ENCODE peak calls at places on chromosomes 16 and 17, in four cellular contexts. K is fibroblast of lung, L is mesenchymal stem cell, R is A549. E is an unnamed sample.

GRCh38 chr16:81551821-81552304 is 107.3 kb downstream of the CMIP start:
- DNase-seq in K (peak), L (peak), R (no peak), E (no peak)

GRCh38 chr17:61409301-61410099 is 9.9 kb downstream of the TBX2 start:
- DNase-seq in K (peak), L (peak), R (peak), E (peak)

GRCh38 chr17:30091771-30092170 is 24.8 kb upstream of the NSRP1 start:
- DNase-seq in L (peak), K (peak), R (peak), E (no peak)

GRCh38 chr17:13650096-13650675 is 48.5 kb upstream of the HS3ST3A1 start:
- DNase-seq in L (peak), K (no peak), R (no peak), E (no peak)

GRCh38 chr17:71084219-71084618 is 914.9 kb downstream of the KCNJ2 start:
- DNase-seq in L (peak), R (peak), K (no peak), E (peak)

GRCh38 chr17:54426287-54426886 is 474.3 kb upstream of the TOM1L1 start:
- DNase-seq in K (no peak), L (no peak), R (peak), E (peak)

GRCh38 chr17:12620200-12620720 is 45.4 kb upstream of the MYOCD start:
- DNase-seq in R (peak), K (peak), L (peak), E (no peak)

GRCh38 chr16:15950167-15950854 is 895 bp downstream of the ABCC1 start:
- DNase-seq in R (no peak), L (peak), K (peak), E (peak)

GRCh38 chr16:73202176-73202729 is 154.3 kb upstream of the ZFHX3 start:
- DNase-seq in L (no peak), K (peak), R (peak), E (no peak)

GRCh38 chr17:66533572-66533971 is 231.2 kb downstream of the PRKCA start:
- DNase-seq in K (peak), R (no peak), L (peak), E (peak)

DNA sequence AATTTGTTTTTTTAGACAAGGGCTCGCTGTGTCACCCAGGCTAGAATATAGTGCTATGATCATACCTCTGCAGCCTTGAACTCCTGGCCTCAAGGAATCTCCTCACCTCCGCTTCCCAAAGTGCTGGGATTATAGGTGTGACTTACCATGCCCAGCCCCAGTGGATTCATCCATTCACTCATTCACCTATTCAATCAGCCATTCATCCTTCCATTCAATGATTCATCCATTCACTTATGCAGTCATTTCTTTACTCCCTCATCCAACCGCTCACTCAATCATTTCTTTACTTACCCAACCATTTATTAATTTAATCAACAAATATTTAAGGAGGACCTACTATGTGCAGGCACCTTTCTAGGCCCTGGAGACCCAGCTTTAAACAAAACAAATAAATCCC is 25.7 kb downstream of the DEXI start:
- DNase-seq in R (no peak), L (no peak), K (no peak), E (no peak)
- H3K4me2 ChIP-seq in R (no peak), L (no peak), K (no peak), E (no peak)

GRCh38 chr17:82354804-82355308 is 4.2 kb upstream of the TEX19 start:
- DNase-seq in R (no peak), L (no peak), K (no peak), E (no peak)

GRCh38 chr17:82356028-82356427 is 3.0 kb upstream of the TEX19 start:
- DNase-seq in K (peak), R (no peak), L (no peak), E (no peak)

GRCh38 chr17:82358467-82359350 is at the start of gene TEX19:
- DNase-seq in K (no peak), L (peak), R (peak), E (peak)

GRCh38 chr17:82357394-82357793 is 1.7 kb upstream of the TEX19 start:
- DNase-seq in L (no peak), K (no peak), R (no peak), E (no peak)

DNA sequence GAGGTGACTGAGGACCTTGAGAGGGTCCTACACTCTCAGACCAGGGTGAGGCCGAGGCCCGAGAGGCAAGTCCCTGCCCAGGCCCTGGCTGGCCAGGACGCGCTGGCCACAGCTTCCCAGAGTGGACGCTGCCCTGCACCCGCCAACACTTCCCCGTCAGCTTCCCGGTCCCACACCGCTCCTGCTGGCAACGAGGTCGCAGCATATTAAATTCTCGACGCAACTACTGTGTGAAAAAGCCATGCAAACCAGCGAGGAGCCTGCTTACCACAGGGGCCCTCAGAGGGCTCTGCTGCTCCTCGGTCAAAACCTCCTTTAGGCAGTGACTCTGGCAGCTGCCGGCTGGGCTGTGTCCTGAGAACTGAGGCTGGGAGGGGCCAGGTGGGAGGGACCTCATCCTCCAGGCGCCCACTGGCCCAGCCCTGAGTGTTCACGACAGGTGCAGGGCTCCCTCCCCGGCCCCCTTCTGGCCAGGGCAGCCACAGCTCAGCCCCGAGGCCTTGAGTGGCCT is 2.1 kb upstream of the TEX19 start:
- DNase-seq in L (no peak), K (no peak), R (no peak), E (peak)
- H3K4me2 ChIP-seq in L (no peak), K (no peak), R (no peak), E (no peak)

GRCh38 chr17:34442387-34443111 is 79.5 kb upstream of the CCL1 start:
- DNase-seq in K (no peak), L (no peak), R (no peak), E (no peak)
- H3K4me2 ChIP-seq in K (no peak), L (no peak), R (no peak), E (no peak)

GRCh38 chr17:40320771-40321501 is 12.0 kb downstream of the RARA start:
- DNase-seq in R (no peak), L (no peak), K (no peak), E (no peak)
- H3K4me2 ChIP-seq in R (peak), L (peak), K (peak), E (peak)

GRCh38 chr17:50536683-50537646 is 4.4 kb downstream of the EPN3 start:
- DNase-seq in K (no peak), R (no peak), L (no peak), E (no peak)
- H3K4me2 ChIP-seq in K (no peak), R (no peak), L (no peak), E (no peak)

DNA sequence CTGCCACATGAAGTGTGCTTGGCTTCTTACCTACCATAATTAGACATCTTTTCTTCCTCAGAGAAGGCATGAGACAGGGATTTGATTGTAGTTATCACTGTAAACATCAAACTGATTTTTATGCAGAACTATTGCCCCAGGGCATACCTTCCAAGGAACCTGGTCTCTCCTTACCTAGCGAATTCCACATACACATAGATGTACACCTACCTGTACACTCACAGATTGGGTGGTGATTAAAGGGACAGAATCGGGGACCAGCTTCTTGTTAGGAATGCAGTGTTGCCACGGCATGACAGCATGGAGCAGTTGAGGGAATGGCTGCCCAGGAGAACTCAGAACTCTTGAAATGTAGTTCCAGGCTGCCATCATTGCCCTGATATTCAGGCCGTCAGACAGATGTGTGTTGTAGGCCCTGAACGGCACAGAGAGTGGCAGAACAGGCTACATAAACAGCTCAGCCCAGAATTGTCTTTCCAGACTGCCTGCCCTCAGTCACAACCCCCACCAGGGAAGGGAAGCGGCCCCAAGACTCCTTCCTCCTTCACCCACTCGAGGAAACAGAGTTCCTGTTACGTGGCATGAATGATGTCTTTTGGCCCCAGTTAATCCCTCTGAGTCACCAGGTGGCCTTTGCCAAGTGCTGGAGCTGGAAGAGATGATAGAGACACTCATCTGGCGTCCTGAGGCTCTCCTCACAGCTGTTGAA is 17.8 kb upstream of the NAGLU start:
- DNase-seq in R (peak), K (peak), L (peak), E (no peak)
- H3K4me2 ChIP-seq in R (peak), K (peak), L (no peak), E (no peak)

GRCh38 chr16:28549301-28549899 is 4.3 kb upstream of the SGF29 start:
- DNase-seq in K (peak), R (peak), L (peak), E (peak)
- H3K4me2 ChIP-seq in K (no peak), R (peak), L (no peak), E (no peak)

GRCh38 chr16:3797473-3797872 is 80.1 kb upstream of the TRAP1 start:
- DNase-seq in R (no peak), L (no peak), K (peak), E (no peak)
- H3K4me2 ChIP-seq in R (no peak), L (no peak), K (peak), E (no peak)

GRCh38 chr16:11257131-11257938 is 1.3 kb upstream of the SOCS1 start:
- DNase-seq in K (peak), R (peak), L (peak), E (peak)

GRCh38 chr16:11254913-11255736 is 879 bp downstream of the SOCS1 start:
- DNase-seq in R (peak), L (peak), K (peak), E (no peak)

GRCh38 chr16:11258553-11259287 is 2.7 kb upstream of the SOCS1 start:
- DNase-seq in R (no peak), K (no peak), L (no peak), E (no peak)

GRCh38 chr16:11255737-11256656 is at the start of gene SOCS1:
- DNase-seq in K (peak), R (peak), L (peak), E (peak)

DNA sequence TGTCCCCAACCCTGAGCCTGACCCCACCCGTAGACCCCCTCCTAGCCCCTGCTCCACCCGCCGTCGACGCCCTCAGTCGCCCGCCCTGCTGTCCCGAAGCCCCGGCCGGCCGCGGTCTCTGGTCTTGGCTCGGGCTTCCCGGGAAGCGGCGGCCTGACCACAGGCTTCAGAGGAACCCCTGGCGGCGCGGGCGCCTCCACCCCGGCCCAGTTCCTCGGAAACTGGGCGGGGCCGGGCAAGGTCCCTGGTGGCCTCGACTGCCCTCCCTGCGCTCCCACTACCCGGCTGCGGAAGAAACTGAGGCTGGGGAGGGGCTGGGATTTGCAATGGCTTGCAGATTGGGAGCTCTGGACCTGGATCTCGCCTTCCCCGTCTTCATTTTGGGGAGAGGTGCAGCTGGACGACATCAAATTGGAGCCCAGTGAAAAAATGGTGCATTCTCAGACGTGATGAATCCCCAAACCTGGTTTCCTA is 690 bp upstream of the SOCS1 start:
- DNase-seq in R (peak), K (peak), L (peak), E (peak)
- H3K4me2 ChIP-seq in R (peak), K (peak), L (peak), E (peak)

E was measured in GM23338.